ENCODE peak calls at places on chromosomes 7 and 10, in five cellular contexts. W, L, Y, A and I are unnamed samples.

GRCh38 chr7:83271212-83272099 is 108.8 kb upstream of the PCLO start:
- DNase-seq in W (peak), L (no peak), Y (peak), A (no peak), I (no peak)

GRCh38 chr10:49279015-49279880 is 19.7 kb upstream of the C10orf71 start:
- DNase-seq in W (no peak), L (no peak), Y (no peak), A (no peak), I (no peak)

GRCh38 chr10:69018613-69019012 is 30.0 kb downstream of the KIFBP start:
- DNase-seq in W (no peak), L (no peak), Y (no peak), A (no peak), I (no peak)

GRCh38 chr7:140655511-140656408 is 15.1 kb upstream of the DENND2A start:
- DNase-seq in W (no peak), L (no peak), Y (no peak), A (no peak), I (no peak)

GRCh38 chr10:86598151-86598550 is 56.2 kb upstream of the OPN4 start:
- DNase-seq in W (no peak), L (no peak), Y (no peak), A (no peak), I (no peak)

GRCh38 chr7:22952306-22953011 is 61.5 kb downstream of the HYCC1 start:
- DNase-seq in W (no peak), L (no peak), Y (peak), A (no peak), I (no peak)

GRCh38 chr7:4575254-4575653 is 106.8 kb upstream of the FOXK1 start:
- DNase-seq in W (no peak), L (no peak), Y (no peak), A (no peak), I (no peak)

GRCh38 chr7:148723166-148723559 is 24.5 kb downstream of the CUL1 start:
- DNase-seq in W (no peak), L (no peak), Y (no peak), A (no peak), I (no peak)

GRCh38 chr7:80950550-80950967 is 31.7 kb upstream of the SEMA3C start:
- DNase-seq in W (no peak), L (no peak), Y (no peak), A (no peak), I (no peak)

GRCh38 chr7:92925876-92926696 is 89.7 kb upstream of the CDK6 start:
- DNase-seq in W (no peak), L (no peak), Y (peak), A (no peak), I (no peak)

GRCh38 chr10:128322950-128323349 is 196.7 kb upstream of the MKI67 start:
- DNase-seq in W (no peak), L (no peak), Y (no peak), A (no peak), I (no peak)

GRCh38 chr10:114311496-114312195 is 72.6 kb downstream of the VWA2 start:
- DNase-seq in W (no peak), L (no peak), Y (no peak), A (no peak), I (peak)

GRCh38 chr7:44936322-44936721 is 42.5 kb downstream of the MYO1G start:
- DNase-seq in W (no peak), L (no peak), Y (no peak), A (no peak), I (no peak)

GRCh38 chr7:107596881-107597581 is 17.0 kb downstream of the BCAP29 start:
- DNase-seq in W (no peak), L (no peak), Y (peak), A (no peak), I (no peak)

GRCh38 chr10:42979730-42980467 is 97.0 kb upstream of the RET start:
- DNase-seq in W (no peak), L (no peak), Y (peak), A (no peak), I (no peak)

GRCh38 chr10:69123747-69124557 is at the start of gene VPS26A:
- DNase-seq in W (peak), L (peak), Y (peak), A (peak), I (peak)

GRCh38 chr7:27605689-27606269 is 56.9 kb downstream of the HIBADH start:
- DNase-seq in W (no peak), L (no peak), Y (peak), A (no peak), I (no peak)

GRCh38 chr7:81534446-81534845 is 235.4 kb downstream of the HGF start:
- DNase-seq in W (no peak), L (no peak), Y (no peak), A (no peak), I (no peak)

GRCh38 chr10:103855852-103856496 is 598 bp upstream of the SH3PXD2A start:
- DNase-seq in W (no peak), L (no peak), Y (peak), A (no peak), I (no peak)

GRCh38 chr7:115340828-115341227 is 418.9 kb downstream of the MDFIC start:
- DNase-seq in W (no peak), L (no peak), Y (no peak), A (no peak), I (no peak)

GRCh38 chr10:95121904-95122303 is 52.6 kb upstream of the CYP2C8 start:
- DNase-seq in W (no peak), L (no peak), Y (no peak), A (no peak), I (no peak)

GRCh38 chr7:76086070-76086469 is 38.2 kb downstream of the MDH2 start:
- DNase-seq in W (no peak), L (no peak), Y (no peak), A (no peak), I (no peak)

GRCh38 chr7:155609185-155609584 is 35.3 kb upstream of the RBM33 start:
- DNase-seq in W (no peak), L (no peak), Y (no peak), A (no peak), I (no peak)

GRCh38 chr10:113992601-113993011 is 51.1 kb upstream of the ADRB1 start:
- DNase-seq in W (no peak), L (no peak), Y (no peak), A (no peak), I (no peak)

GRCh38 chr10:116469437-116469836 is 41.8 kb downstream of the PNLIPRP3 start:
- DNase-seq in W (no peak), L (no peak), Y (no peak), A (no peak), I (no peak)

GRCh38 chr7:44530990-44531389 is 10.1 kb downstream of the NPC1L1 start:
- DNase-seq in W (no peak), L (no peak), Y (no peak), A (no peak), I (no peak)

GRCh38 chr7:45136106-45137060 is 21.2 kb upstream of the RAMP3 start:
- DNase-seq in W (peak), L (peak), Y (peak), A (peak), I (peak)

GRCh38 chr7:106057962-106058901 is 53.9 kb downstream of the SYPL1 start:
- DNase-seq in W (peak), L (peak), Y (peak), A (no peak), I (peak)

GRCh38 chr10:101668566-101668965 is 26.4 kb downstream of the FBXW4 start:
- DNase-seq in W (no peak), L (no peak), Y (peak), A (no peak), I (no peak)

GRCh38 chr10:54368984-54369383 is 432.0 kb downstream of the PCDH15 start:
- DNase-seq in W (no peak), L (no peak), Y (peak), A (no peak), I (no peak)

GRCh38 chr7:136617176-136617575 is 251.3 kb upstream of the CHRM2 start:
- DNase-seq in W (no peak), L (no peak), Y (no peak), A (no peak), I (no peak)

GRCh38 chr7:18667466-18667865 is 171.9 kb downstream of the HDAC9 start:
- DNase-seq in W (no peak), L (no peak), Y (peak), A (no peak), I (no peak)

GRCh38 chr7:151017953-151018420 is 6.3 kb downstream of the ATG9B start:
- DNase-seq in W (peak), L (peak), Y (peak), A (no peak), I (peak)